ENCODE peak calls at places on chromosomes 16 and 17, in four cellular contexts. One of them, this sample, is unnamed.

GRCh38 chr17:32609085-32609484 is 122.3 kb downstream of the CDK5R1 start:
- DNase-seq in left ventricle myocardium inferior: peak; percentile 56
- DNase-seq in heart right ventricle: peak; percentile 57
- DNase-seq in astrocyte: peak; percentile 7
- DNase-seq in this sample: peak; percentile 51

GRCh38 chr17:76493505-76494167 is 7.6 kb downstream of the RHBDF2 start:
- DNase-seq in left ventricle myocardium inferior: no peak
- DNase-seq in heart right ventricle: peak; percentile 24
- DNase-seq in astrocyte: no peak
- DNase-seq in this sample: no peak

GRCh38 chr16:85079785-85080602 is 32.3 kb downstream of the CIBAR2 start:
- DNase-seq in left ventricle myocardium inferior: no peak
- DNase-seq in heart right ventricle: no peak
- DNase-seq in astrocyte: no peak
- DNase-seq in this sample: no peak

GRCh38 chr17:70276931-70277330 is 107.6 kb downstream of the KCNJ2 start:
- DNase-seq in left ventricle myocardium inferior: no peak
- DNase-seq in heart right ventricle: no peak
- DNase-seq in astrocyte: peak; percentile 44
- DNase-seq in this sample: no peak

GRCh38 chr17:9271989-9272388 is 250.7 kb downstream of the NTN1 start:
- DNase-seq in left ventricle myocardium inferior: no peak
- DNase-seq in heart right ventricle: no peak
- DNase-seq in astrocyte: no peak
- DNase-seq in this sample: no peak

GRCh38 chr17:55093358-55093757 is 124.8 kb downstream of the STXBP4 start:
- DNase-seq in left ventricle myocardium inferior: no peak
- DNase-seq in heart right ventricle: no peak
- DNase-seq in astrocyte: no peak
- DNase-seq in this sample: no peak

GRCh38 chr16:2712546-2712945 is 7.5 kb downstream of the PRSS27 start:
- DNase-seq in left ventricle myocardium inferior: no peak
- DNase-seq in heart right ventricle: no peak
- DNase-seq in astrocyte: no peak
- DNase-seq in this sample: no peak

GRCh38 chr17:57166803-57167202 is 81.8 kb downstream of the AKAP1 start:
- DNase-seq in left ventricle myocardium inferior: no peak
- DNase-seq in heart right ventricle: no peak
- DNase-seq in astrocyte: no peak
- DNase-seq in this sample: no peak

GRCh38 chr17:61414936-61415251 is 15.3 kb downstream of the TBX2 start:
- DNase-seq in left ventricle myocardium inferior: no peak
- DNase-seq in heart right ventricle: no peak
- DNase-seq in astrocyte: no peak
- DNase-seq in this sample: no peak

GRCh38 chr17:19002191-19002590 is 2.4 kb downstream of the FAM83G start:
- DNase-seq in left ventricle myocardium inferior: no peak
- DNase-seq in heart right ventricle: no peak
- DNase-seq in astrocyte: no peak
- DNase-seq in this sample: no peak

GRCh38 chr17:64134996-64135395 is 5.1 kb upstream of the ERN1 start:
- DNase-seq in left ventricle myocardium inferior: no peak
- DNase-seq in heart right ventricle: no peak
- DNase-seq in astrocyte: no peak
- DNase-seq in this sample: no peak

GRCh38 chr17:51601622-51602261 is 341.4 kb downstream of the UTP18 start:
- DNase-seq in left ventricle myocardium inferior: no peak
- DNase-seq in heart right ventricle: no peak
- DNase-seq in astrocyte: no peak
- DNase-seq in this sample: no peak

GRCh38 chr17:19762515-19762961 is 14.4 kb upstream of the ALDH3A1 start:
- DNase-seq in left ventricle myocardium inferior: peak; percentile 75
- DNase-seq in heart right ventricle: peak; percentile 77
- DNase-seq in astrocyte: peak; percentile 32
- DNase-seq in this sample: no peak

GRCh38 chr16:11614587-11615175 is 28.0 kb upstream of the LITAF start:
- DNase-seq in left ventricle myocardium inferior: no peak
- DNase-seq in heart right ventricle: no peak
- DNase-seq in astrocyte: no peak
- DNase-seq in this sample: no peak

GRCh38 chr17:81519284-81520020 is 6.9 kb upstream of the ACTG1 start:
- DNase-seq in left ventricle myocardium inferior: no peak
- DNase-seq in heart right ventricle: peak; percentile 25
- DNase-seq in astrocyte: no peak
- DNase-seq in this sample: no peak

GRCh38 chr16:85514295-85514600 is 98.9 kb upstream of the GSE1 start:
- DNase-seq in left ventricle myocardium inferior: peak; percentile 81
- DNase-seq in heart right ventricle: peak; percentile 86
- DNase-seq in astrocyte: no peak
- DNase-seq in this sample: no peak

GRCh38 chr16:88628512-88628974 is 9.8 kb upstream of the IL17C start:
- DNase-seq in left ventricle myocardium inferior: peak; percentile 71
- DNase-seq in heart right ventricle: peak; percentile 73
- DNase-seq in astrocyte: no peak
- DNase-seq in this sample: no peak

GRCh38 chr17:17080181-17080631 is 37.9 kb downstream of the MPRIP start:
- DNase-seq in left ventricle myocardium inferior: no peak
- DNase-seq in heart right ventricle: no peak
- DNase-seq in astrocyte: no peak
- DNase-seq in this sample: no peak

GRCh38 chr17:76686538-76687277 is 24.1 kb downstream of the MXRA7 start:
- DNase-seq in left ventricle myocardium inferior: no peak
- DNase-seq in heart right ventricle: no peak
- DNase-seq in astrocyte: no peak
- DNase-seq in this sample: no peak

GRCh38 chr16:12757546-12757945 is 46.1 kb downstream of the CPPED1 start:
- DNase-seq in left ventricle myocardium inferior: no peak
- DNase-seq in heart right ventricle: no peak
- DNase-seq in astrocyte: no peak
- DNase-seq in this sample: no peak
- H3K27ac ChIP-seq in left ventricle myocardium inferior: no peak overlapping the region
- H3K27ac ChIP-seq in heart right ventricle: no peak overlapping the region
- H3K27ac ChIP-seq in astrocyte: no peak overlapping the region
- H3K27ac ChIP-seq in this sample: no peak overlapping the region

GRCh38 chr17:74972107-74972972 is at the start of gene HID1:
- DNase-seq in left ventricle myocardium inferior: peak; percentile 60
- DNase-seq in heart right ventricle: peak; percentile 74
- DNase-seq in astrocyte: no peak
- DNase-seq in this sample: no peak
- H3K27ac ChIP-seq in left ventricle myocardium inferior: peak within 1 kb of the TSS; percentile 82
- H3K27ac ChIP-seq in heart right ventricle: peak within 1 kb of the TSS; percentile 65
- H3K27ac ChIP-seq in astrocyte: no peak within 1 kb of the TSS
- H3K27ac ChIP-seq in this sample: no peak within 1 kb of the TSS

DNA sequence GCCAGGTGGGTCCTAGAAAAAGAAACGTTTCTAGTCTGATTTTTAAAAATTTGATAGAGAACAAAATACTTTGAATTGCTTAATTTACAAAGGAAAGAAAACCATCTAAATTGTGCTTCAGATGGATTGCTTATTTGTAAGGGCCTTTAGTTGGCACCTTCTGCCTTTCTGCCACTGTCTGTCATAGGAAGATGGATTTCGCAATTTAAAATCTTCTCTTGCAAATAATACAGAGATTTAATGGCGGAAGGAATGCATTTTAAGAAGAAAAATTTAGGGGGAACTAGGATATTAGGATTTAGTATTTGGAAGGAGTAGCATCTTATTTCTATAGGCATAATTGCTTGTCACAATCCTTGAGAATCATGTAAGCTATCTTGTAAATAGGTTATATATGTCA is 175.5 kb upstream of the RBL2 start:
- DNase-seq in left ventricle myocardium inferior: no peak
- DNase-seq in heart right ventricle: no peak
- DNase-seq in astrocyte: no peak
- DNase-seq in this sample: no peak
- H3K27ac ChIP-seq in left ventricle myocardium inferior: no peak overlapping the region
- H3K27ac ChIP-seq in heart right ventricle: no peak overlapping the region
- H3K27ac ChIP-seq in astrocyte: no peak overlapping the region
- H3K27ac ChIP-seq in this sample: no peak overlapping the region

DNA sequence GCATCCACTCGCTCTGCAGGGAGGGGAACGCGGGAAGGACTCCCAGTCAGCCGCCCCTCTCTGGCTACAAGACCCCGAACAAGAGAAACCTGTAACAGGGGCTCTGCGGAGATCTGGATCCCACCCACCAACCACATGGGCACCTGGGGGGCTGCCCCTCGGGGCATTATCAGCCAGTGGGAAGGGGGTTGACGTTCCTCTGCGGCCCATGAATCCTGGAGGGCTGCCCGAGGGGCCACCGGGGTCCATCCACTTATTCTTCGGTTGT is 1.8 kb upstream of the PCGF2 start:
- DNase-seq in left ventricle myocardium inferior: no peak
- DNase-seq in heart right ventricle: no peak
- DNase-seq in astrocyte: no peak
- DNase-seq in this sample: no peak
- H3K27ac ChIP-seq in left ventricle myocardium inferior: peak overlapping the region; percentile 96
- H3K27ac ChIP-seq in heart right ventricle: peak overlapping the region; percentile 91
- H3K27ac ChIP-seq in astrocyte: no peak overlapping the region
- H3K27ac ChIP-seq in this sample: peak overlapping the region; percentile 77

GRCh38 chr17:14098246-14098645 is 28.9 kb downstream of the COX10 start:
- DNase-seq in left ventricle myocardium inferior: no peak
- DNase-seq in heart right ventricle: no peak
- DNase-seq in astrocyte: no peak
- DNase-seq in this sample: peak; percentile 14
- H3K27ac ChIP-seq in left ventricle myocardium inferior: no peak overlapping the region
- H3K27ac ChIP-seq in heart right ventricle: no peak overlapping the region
- H3K27ac ChIP-seq in astrocyte: no peak overlapping the region
- H3K27ac ChIP-seq in this sample: peak overlapping the region; percentile 44

GRCh38 chr17:58520843-58521430 is 6.5 kb upstream of the MTMR4 start:
- DNase-seq in left ventricle myocardium inferior: no peak
- DNase-seq in heart right ventricle: no peak
- DNase-seq in astrocyte: no peak
- DNase-seq in this sample: no peak
- H3K27ac ChIP-seq in left ventricle myocardium inferior: peak overlapping the region; percentile 98
- H3K27ac ChIP-seq in heart right ventricle: peak overlapping the region; percentile 92
- H3K27ac ChIP-seq in astrocyte: no peak overlapping the region
- H3K27ac ChIP-seq in this sample: no peak overlapping the region

GRCh38 chr17:21025446-21025845 is 17.4 kb downstream of the USP22 start:
- DNase-seq in left ventricle myocardium inferior: no peak
- DNase-seq in heart right ventricle: no peak
- DNase-seq in astrocyte: peak; percentile 59
- DNase-seq in this sample: peak; percentile 27

GRCh38 chr17:21028192-21028591 is 14.6 kb downstream of the USP22 start:
- DNase-seq in left ventricle myocardium inferior: no peak
- DNase-seq in heart right ventricle: no peak
- DNase-seq in astrocyte: no peak
- DNase-seq in this sample: no peak

GRCh38 chr17:21029515-21029914 is 13.3 kb downstream of the USP22 start:
- DNase-seq in left ventricle myocardium inferior: no peak
- DNase-seq in heart right ventricle: no peak
- DNase-seq in astrocyte: no peak
- DNase-seq in this sample: no peak

GRCh38 chr17:21029032-21029431 is 13.8 kb downstream of the USP22 start:
- DNase-seq in left ventricle myocardium inferior: no peak
- DNase-seq in heart right ventricle: no peak
- DNase-seq in astrocyte: peak; percentile 74
- DNase-seq in this sample: peak; percentile 70

GRCh38 chr17:21027031-21027430 is 15.8 kb downstream of the USP22 start:
- DNase-seq in left ventricle myocardium inferior: no peak
- DNase-seq in heart right ventricle: no peak
- DNase-seq in astrocyte: no peak
- DNase-seq in this sample: no peak
- H3K27ac ChIP-seq in left ventricle myocardium inferior: no peak overlapping the region
- H3K27ac ChIP-seq in heart right ventricle: no peak overlapping the region
- H3K27ac ChIP-seq in astrocyte: no peak overlapping the region
- H3K27ac ChIP-seq in this sample: no peak overlapping the region

GRCh38 chr16:72848759-72849664 is 198.9 kb downstream of the ZFHX3 start:
- DNase-seq in left ventricle myocardium inferior: peak; percentile 90
- DNase-seq in heart right ventricle: peak; percentile 91
- DNase-seq in astrocyte: peak; percentile 86
- DNase-seq in this sample: peak; percentile 31

GRCh38 chr16:72846594-72846993 is 201.3 kb downstream of the ZFHX3 start:
- DNase-seq in left ventricle myocardium inferior: no peak
- DNase-seq in heart right ventricle: no peak
- DNase-seq in astrocyte: no peak
- DNase-seq in this sample: no peak

GRCh38 chr16:72850021-72850420 is 197.9 kb downstream of the ZFHX3 start:
- DNase-seq in left ventricle myocardium inferior: no peak
- DNase-seq in heart right ventricle: no peak
- DNase-seq in astrocyte: no peak
- DNase-seq in this sample: no peak

GRCh38 chr16:72847187-72848044 is 200.5 kb downstream of the ZFHX3 start:
- DNase-seq in left ventricle myocardium inferior: no peak
- DNase-seq in heart right ventricle: no peak
- DNase-seq in astrocyte: no peak
- DNase-seq in this sample: no peak

GRCh38 chr16:72848045-72848410 is 199.9 kb downstream of the ZFHX3 start:
- DNase-seq in left ventricle myocardium inferior: no peak
- DNase-seq in heart right ventricle: no peak
- DNase-seq in astrocyte: no peak
- DNase-seq in this sample: no peak
- H3K27ac ChIP-seq in left ventricle myocardium inferior: peak overlapping the region; percentile 81
- H3K27ac ChIP-seq in heart right ventricle: peak overlapping the region; percentile 80
- H3K27ac ChIP-seq in astrocyte: peak overlapping the region; percentile 80
- H3K27ac ChIP-seq in this sample: no peak overlapping the region

GRCh38 chr17:40560592-40561293 is 4.5 kb downstream of the CCR7 start:
- DNase-seq in left ventricle myocardium inferior: no peak
- DNase-seq in heart right ventricle: no peak
- DNase-seq in astrocyte: peak; percentile 90
- DNase-seq in this sample: no peak
- H3K27ac ChIP-seq in left ventricle myocardium inferior: peak overlapping the region; percentile 92
- H3K27ac ChIP-seq in heart right ventricle: peak overlapping the region; percentile 91
- H3K27ac ChIP-seq in astrocyte: peak overlapping the region; percentile 77
- H3K27ac ChIP-seq in this sample: peak overlapping the region; percentile 37